ENCODE peak calls at places on chromosomes 7 and 10, in six cellular contexts. G is GM12891, Y is K562, J is GM12878, C is HepG2, R is H1. F is an unnamed sample.
A peak's percentile ranks its signal among the peaks of the same experiment; 100 is the strongest.

GRCh38 chr10:132124201-132124920 is 58.6 kb downstream of the JAKMIP3 start:
- DNase-seq in G (no peak), Y (no peak), J (no peak), C (no peak), R (no peak), F (no peak)

GRCh38 chr10:48307584-48307983 is 1.1 kb downstream of the MAPK8 start:
- DNase-seq in G (no peak), Y (no peak), J (no peak), C (no peak), R (no peak), F (no peak)

GRCh38 chr7:116041615-116042014 is 11.1 kb upstream of the TFEC start:
- DNase-seq in G (no peak), Y (no peak), J (peak; percentile 52), C (no peak), R (no peak), F (no peak)

GRCh38 chr7:128672927-128673517 is 930 bp downstream of the GARIN1A start:
- DNase-seq in G (no peak), Y (peak; percentile 68), J (no peak), C (no peak), R (peak; percentile 70), F (no peak)

GRCh38 chr10:43212043-43212721 is 54.7 kb downstream of the RASGEF1A start:
- DNase-seq in G (no peak), Y (no peak), J (no peak), C (no peak), R (no peak), F (no peak)

GRCh38 chr7:128425851-128426250 is 16.1 kb upstream of the IMPDH1 start:
- DNase-seq in G (no peak), Y (peak; percentile 88), J (no peak), C (peak; percentile 49), R (peak; percentile 97), F (no peak)

GRCh38 chr10:99828464-99828863 is 46.0 kb downstream of the ABCC2 start:
- DNase-seq in G (no peak), Y (no peak), J (peak; percentile 12), C (no peak), R (no peak), F (no peak)

GRCh38 chr10:103888113-103888841 is 29.7 kb downstream of the STN1 start:
- DNase-seq in G (peak; percentile 25), Y (peak; percentile 41), J (no peak), C (peak; percentile 41), R (no peak), F (peak; percentile 13)

GRCh38 chr10:124721295-124722052 is 22.7 kb downstream of the FAM53B start:
- DNase-seq in G (no peak), Y (no peak), J (no peak), C (no peak), R (no peak), F (no peak)

GRCh38 chr10:124717358-124717757 is 26.8 kb downstream of the FAM53B start:
- DNase-seq in G (no peak), Y (no peak), J (no peak), C (no peak), R (no peak), F (no peak)

GRCh38 chr10:124719213-124719851 is 24.8 kb downstream of the FAM53B start:
- DNase-seq in G (no peak), Y (peak; percentile 51), J (peak; percentile 87), C (no peak), R (no peak), F (no peak)

GRCh38 chr10:124715479-124715878 is 28.7 kb downstream of the FAM53B start:
- DNase-seq in G (no peak), Y (no peak), J (no peak), C (no peak), R (no peak), F (no peak)

DNA sequence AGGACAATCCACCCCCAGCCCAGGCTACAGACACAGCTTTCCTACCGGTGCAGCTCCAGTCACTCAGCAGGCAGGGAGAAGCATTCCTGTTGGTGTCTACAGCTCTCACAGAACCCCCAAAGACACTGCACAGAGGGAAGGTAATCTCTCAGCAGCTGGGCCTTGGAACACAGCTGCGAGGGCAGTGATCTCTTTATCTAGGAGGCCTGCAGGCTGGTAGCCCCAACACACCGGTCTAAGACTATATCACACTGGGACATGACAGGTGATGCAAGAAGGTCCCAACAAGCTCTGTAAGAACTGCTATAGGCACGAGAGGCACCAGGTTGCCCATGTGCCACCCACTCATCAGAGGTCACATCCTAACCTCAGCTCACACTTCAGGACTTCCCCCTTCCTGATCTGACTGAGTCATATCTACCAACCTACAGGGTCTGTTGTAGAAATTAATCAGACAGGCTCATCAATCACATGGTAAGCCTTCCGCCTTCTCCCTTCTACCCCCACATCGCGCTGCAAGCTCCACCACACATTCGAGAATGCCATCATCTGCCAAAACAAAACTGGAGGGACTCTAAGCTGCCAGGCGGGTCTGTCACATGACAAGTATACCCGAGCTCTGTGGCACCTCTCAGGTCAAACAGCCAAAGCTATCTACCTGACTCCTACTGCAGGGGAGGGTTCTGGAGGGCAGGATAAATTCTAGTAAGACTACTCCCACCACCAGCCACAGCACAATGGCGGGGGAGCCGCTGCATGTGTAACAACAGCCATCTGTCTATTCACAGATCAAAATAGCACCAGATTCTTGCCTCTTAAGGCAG is 26.1 kb downstream of the FAM53B start:
- DNase-seq in G (peak; percentile 48), Y (peak; percentile 85), J (peak; percentile 95), C (no peak), R (no peak), F (no peak)
- TF ChIP-seq POLR2A in G (no peak), Y (no peak), J (no peak), C (no peak), R (no peak), F (no peak)

GRCh38 chr7:22356010-22356854 is 722 bp downstream of the RAPGEF5 start:
- DNase-seq in G (peak; percentile 47), Y (no peak), J (no peak), C (peak; percentile 28), R (peak; percentile 64), F (peak; percentile 57)

GRCh38 chr7:22359156-22359697 is 2.3 kb upstream of the RAPGEF5 start:
- DNase-seq in G (no peak), Y (no peak), J (no peak), C (peak; percentile 98), R (no peak), F (no peak)

GRCh38 chr7:22356855-22357310 is at the start of gene RAPGEF5:
- DNase-seq in G (peak; percentile 67), Y (no peak), J (no peak), C (no peak), R (peak; percentile 63), F (peak; percentile 65)

GRCh38 chr7:22355620-22356009 is 1.3 kb downstream of the RAPGEF5 start:
- DNase-seq in G (no peak), Y (no peak), J (no peak), C (no peak), R (no peak), F (no peak)

DNA sequence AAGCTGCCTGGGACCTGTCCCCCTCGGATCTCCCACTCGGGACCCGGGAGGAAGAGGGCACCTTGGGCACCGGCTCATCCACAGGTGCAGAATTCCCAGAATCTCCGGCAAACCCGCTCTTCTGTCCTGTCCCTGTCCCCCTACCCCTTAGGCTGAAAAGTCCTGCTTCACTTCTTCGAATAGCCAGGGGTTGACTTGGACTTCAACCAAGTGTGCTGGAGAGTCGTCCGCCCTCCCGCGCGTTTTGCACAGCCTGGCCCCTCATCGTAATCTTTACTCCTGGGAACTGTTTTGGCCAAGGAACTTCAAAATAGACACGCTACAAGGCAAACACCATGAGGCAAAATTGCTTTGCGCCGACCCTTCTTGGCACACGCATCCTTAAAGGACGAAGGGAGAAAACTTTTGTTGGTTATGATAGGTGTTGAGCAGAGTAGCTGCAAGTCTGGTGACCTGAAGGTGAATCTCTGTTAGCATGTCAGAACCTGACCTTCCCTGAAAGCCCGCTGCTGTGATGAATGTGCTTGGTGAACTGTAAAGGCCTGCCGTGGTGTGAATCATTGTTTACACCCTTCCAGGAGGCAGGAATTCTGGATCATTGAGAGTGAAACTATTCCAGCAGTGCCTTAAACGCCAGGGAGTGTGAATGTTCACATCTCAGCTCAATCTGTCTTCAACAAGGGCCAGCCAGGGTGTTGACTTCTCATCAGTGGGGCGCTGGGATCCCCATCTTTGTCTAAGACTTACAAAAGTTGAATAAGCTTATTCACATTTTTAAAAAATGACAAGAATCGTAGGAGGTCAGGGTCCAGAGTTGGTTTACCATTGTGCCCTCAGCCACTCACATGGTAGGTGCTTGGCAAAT is 589 bp upstream of the RAPGEF5 start:
- DNase-seq in G (no peak), Y (no peak), J (no peak), C (peak; percentile 84), R (peak; percentile 61), F (no peak)
- TF ChIP-seq POLR2AphosphoS5 in G (no peak), Y (no peak), J (no peak), C (peak; percentile 46), R (no peak), F (no peak)

DNA sequence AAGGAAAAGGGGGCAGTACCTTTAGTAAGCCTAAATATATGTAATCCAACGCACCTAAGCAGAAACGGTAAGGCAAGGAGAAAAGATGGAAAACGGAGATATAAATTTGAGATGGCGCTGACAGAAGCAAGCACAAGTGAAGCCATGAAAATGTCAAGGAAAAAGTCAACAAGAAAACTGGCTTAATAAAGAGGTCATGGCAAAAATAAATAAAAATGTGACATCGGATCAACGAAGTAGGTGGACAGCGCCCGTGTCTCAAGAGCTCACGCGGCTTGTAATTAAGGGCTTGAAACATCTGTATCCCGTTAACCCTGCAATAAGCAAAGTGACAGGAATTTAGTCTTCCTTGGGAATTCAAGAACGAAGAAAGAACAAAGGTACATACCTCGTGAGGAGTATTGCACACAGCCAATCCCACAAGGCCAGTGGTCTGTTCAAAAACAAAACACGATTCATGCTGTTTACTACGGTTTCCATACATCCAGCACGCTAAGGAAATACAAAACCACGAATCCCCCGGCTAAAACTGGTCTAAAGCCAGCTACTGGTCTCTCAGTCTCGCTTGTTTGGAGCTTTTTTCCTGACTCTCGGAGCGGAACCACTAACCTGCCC is 495 bp downstream of the NDUFA5 start:
- DNase-seq in G (no peak), Y (no peak), J (no peak), C (no peak), R (no peak), F (no peak)
- TF ChIP-seq TAF1 in G (no peak), Y (no peak), J (no peak), C (no peak), R (no peak), F (no peak)

GRCh38 chr10:29843143-29843542 is 208.4 kb upstream of the SVIL start:
- DNase-seq in G (no peak), Y (no peak), J (no peak), C (no peak), R (no peak), F (no peak)
- TF ChIP-seq POLR2A in G (no peak), Y (no peak), J (no peak), C (no peak), R (no peak), F (no peak)

GRCh38 chr7:44196450-44196872 is 4.3 kb upstream of the YKT6 start:
- DNase-seq in G (no peak), Y (peak; percentile 80), J (no peak), C (peak; percentile 21), R (peak; percentile 68), F (no peak)

GRCh38 chr7:44197487-44197886 is 3.3 kb upstream of the YKT6 start:
- DNase-seq in G (no peak), Y (no peak), J (no peak), C (no peak), R (no peak), F (no peak)

GRCh38 chr7:44201813-44202212 is 1.0 kb downstream of the YKT6 start:
- DNase-seq in G (no peak), Y (peak; percentile 28), J (no peak), C (no peak), R (no peak), F (no peak)

GRCh38 chr7:44195901-44196300 is 4.9 kb upstream of the YKT6 start:
- DNase-seq in G (no peak), Y (no peak), J (no peak), C (no peak), R (no peak), F (no peak)

GRCh38 chr7:44200699-44201461 is at the start of gene YKT6:
- DNase-seq in G (peak; percentile 99), Y (peak; percentile 98), J (peak; percentile 84), C (peak; percentile 95), R (peak; percentile 88), F (peak; percentile 99)
- TF ChIP-seq POLR2AphosphoS5 in G (peak; percentile 79), Y (peak; percentile 69), J (peak; percentile 88), C (peak; percentile 74), R (peak; percentile 46), F (peak; percentile 82)